ENCODE peak calls at places on chromosomes 3 and 15, in ten cellular contexts. S, X, T, E, A, N, Y, K, O and B are unnamed samples.

GRCh38 chr3:29333520-29333919 is 52.6 kb downstream of the RBMS3 start:
- DNase-seq in T (no peak), K (no peak), S (no peak), A (no peak), N (no peak), O (no peak), E (no peak), Y (no peak), X (no peak), B (no peak)

GRCh38 chr15:63503739-63504246 is 600 bp upstream of the USP3 start:
- DNase-seq in E (no peak), Y (peak; percentile 56), A (peak; percentile 81), X (peak; percentile 46), T (peak; percentile 76), K (peak; percentile 76), O (peak; percentile 73), N (no peak), S (peak; percentile 50), B (peak; percentile 69)

GRCh38 chr3:51940648-51941421 is 869 bp downstream of the RRP9 start:
- DNase-seq in E (peak; percentile 41), S (no peak), T (no peak), K (peak; percentile 13), A (no peak), X (no peak), N (no peak), Y (no peak), O (no peak), B (no peak)

GRCh38 chr3:53194218-53195065 is 33.4 kb downstream of the PRKCD start:
- DNase-seq in Y (no peak), N (no peak), S (no peak), O (peak; percentile 14), K (peak; percentile 55), T (no peak), E (peak; percentile 86), X (peak; percentile 76), A (no peak), B (no peak)

GRCh38 chr3:51340989-51341636 is 44.0 kb upstream of the MANF start:
- DNase-seq in O (no peak), K (no peak), A (no peak), Y (no peak), E (no peak), X (no peak), N (no peak), T (no peak), S (no peak), B (no peak)

GRCh38 chr15:37370938-37371337 is 270.6 kb upstream of the MEIS2 start:
- DNase-seq in N (no peak), K (no peak), O (no peak), A (no peak), Y (no peak), T (no peak), X (no peak), E (no peak), S (no peak), B (no peak)

GRCh38 chr15:54579855-54580254 is 601.6 kb downstream of the UNC13C start:
- DNase-seq in E (no peak), A (no peak), Y (no peak), S (no peak), O (no peak), T (no peak), K (no peak), X (no peak), N (no peak), B (no peak)

GRCh38 chr3:134312873-134313838 is 61.1 kb downstream of the AMOTL2 start:
- DNase-seq in N (no peak), X (peak; percentile 97), S (peak; percentile 30), Y (no peak), T (no peak), K (peak; percentile 84), A (no peak), E (peak; percentile 90), O (no peak), B (peak; percentile 48)

GRCh38 chr15:81484076-81484475 is 110.1 kb upstream of the TMC3 start:
- DNase-seq in A (no peak), X (no peak), S (no peak), O (no peak), K (no peak), N (no peak), Y (no peak), E (no peak), T (no peak), B (no peak)

GRCh38 chr15:75455982-75456531 is 4.6 kb upstream of the SIN3A start:
- DNase-seq in T (peak; percentile 36), A (no peak), N (no peak), Y (no peak), S (no peak), X (no peak), K (peak; percentile 44), O (peak; percentile 53), E (no peak), B (peak; percentile 23)

GRCh38 chr3:51295625-51296024 is 89.5 kb upstream of the MANF start:
- DNase-seq in S (no peak), O (no peak), N (peak; percentile 14), A (no peak), E (no peak), T (no peak), Y (no peak), K (no peak), X (no peak), B (no peak)

GRCh38 chr15:91291673-91292072 is 191.6 kb downstream of the SV2B start:
- DNase-seq in E (no peak), Y (no peak), S (no peak), O (no peak), A (no peak), T (no peak), K (no peak), N (no peak), X (peak; percentile 65), B (no peak)

GRCh38 chr3:191329654-191330308 is 545 bp downstream of the UTS2B start:
- DNase-seq in N (peak; percentile 68), T (no peak), E (peak; percentile 87), S (peak; percentile 47), O (peak; percentile 55), X (peak; percentile 77), K (peak; percentile 51), Y (peak; percentile 34), A (no peak), B (peak; percentile 83)

GRCh38 chr3:117285721-117286120 is 576.1 kb downstream of the TUSC7 start:
- DNase-seq in T (no peak), O (no peak), S (no peak), Y (no peak), E (no peak), A (no peak), K (no peak), N (no peak), X (no peak), B (no peak)

GRCh38 chr15:62856466-62857246 is 185.9 kb upstream of the TPM1 start:
- DNase-seq in X (no peak), T (no peak), A (no peak), E (no peak), S (no peak), K (no peak), Y (no peak), N (no peak), O (no peak), B (no peak)